ENCODE peak calls at places on chromosomes 12 and 14, in ten cellular contexts. Q is BE2C; H is ELF-1; E is stomach; S is central memory CD4-positive, alpha-beta T cell; M is neuronal stem cell; G is Peyer's patch; N is T-helper 2 cell; K is cardiac fibroblast; Y is ecto neural progenitor cell. J is an unnamed sample.

GRCh38 chr14:69298131-69299071 is 38.4 kb downstream of the GALNT16 start:
- DNase-seq in Q (no peak), M (no peak), S (no peak), Y (peak), E (no peak), H (no peak), N (no peak), G (no peak), K (no peak), J (no peak)

GRCh38 chr12:23831739-23832138 is 117.7 kb downstream of the SOX5 start:
- DNase-seq in M (no peak), Y (no peak), G (no peak), Q (no peak), N (no peak), K (no peak), E (no peak), S (no peak), H (no peak), J (no peak)

GRCh38 chr14:24436355-24437019 is 6.1 kb downstream of the SDR39U1 start:
- DNase-seq in H (peak), S (peak), N (no peak), M (peak), Y (peak), G (no peak), K (peak), E (no peak), Q (peak), J (peak)

GRCh38 chr14:31998220-31998559 is 78.9 kb upstream of the ARHGAP5 start:
- DNase-seq in M (no peak), H (no peak), S (no peak), Y (no peak), E (no peak), G (no peak), K (no peak), Q (no peak), N (no peak), J (no peak)

GRCh38 chr12:108833355-108833733 is 24.0 kb downstream of the SSH1 start:
- DNase-seq in Q (no peak), G (no peak), M (no peak), Y (no peak), S (no peak), H (peak), E (no peak), N (no peak), K (peak), J (no peak)

GRCh38 chr12:132736378-132736777 is 25.3 kb downstream of the ANKLE2 start:
- DNase-seq in H (no peak), M (no peak), N (no peak), Y (no peak), Q (no peak), S (no peak), E (no peak), G (no peak), K (no peak), J (no peak)

GRCh38 chr12:123713398-123714301 is 1.5 kb downstream of the ATP6V0A2 start:
- DNase-seq in H (no peak), G (peak), E (peak), S (no peak), K (peak), Y (no peak), Q (no peak), M (no peak), N (no peak), J (no peak)

GRCh38 chr14:50726372-50727107 is 58.4 kb upstream of the SAV1 start:
- DNase-seq in G (no peak), Q (no peak), S (peak), M (no peak), K (peak), H (no peak), E (no peak), N (no peak), Y (no peak), J (peak)